ENCODE peak calls at places on chromosomes 6 and 20, in ten cellular contexts. A is astrocyte; X is EL; Q is skeletal muscle cell; H is activated T-helper 1 cell treated with anti-CD3 and anti-CD28 coated beads, Interleukin-12 subunit alpha, Interleukin-12 subunit beta, Interleukin-2, Interleukin-4 antibody, amounts not matched to agents 30 ng/mL and 10 ng/mL and 1 ng/mL, durations not matched to agents 14 hours and 24 hours and 36 hours; C is kidney glomerular epithelial cell; D is neural progenitor cell; V is A172; E is GM10248; W is NCI-H1092 treated with DMSO at 0.1 percent for 48 hours. O is an unnamed sample.

GRCh38 chr20:63230800-63231268 is 4.9 kb upstream of the BIRC7 start:
- DNase-seq in A (peak), X (peak), Q (peak), H (no peak), C (peak), D (peak), V (no peak), E (no peak), W (peak), O (no peak)

GRCh38 chr6:45423111-45423900 is 45.6 kb upstream of the SUPT3H start:
- DNase-seq in A (no peak), X (peak), Q (no peak), H (peak), C (no peak), D (peak), V (no peak), E (peak), W (no peak), O (peak)

GRCh38 chr20:34709044-34709835 is 5.1 kb downstream of the TP53INP2 start:
- DNase-seq in A (peak), X (peak), Q (peak), H (peak), C (peak), D (peak), V (no peak), E (peak), W (peak), O (peak)

GRCh38 chr6:97305676-97306075 is 22.7 kb upstream of the MMS22L start:
- DNase-seq in A (no peak), X (no peak), Q (no peak), H (no peak), C (no peak), D (peak), V (no peak), E (no peak), W (no peak), O (no peak)

GRCh38 chr20:50191065-50191565 is 485 bp downstream of the CEBPB start:
- DNase-seq in A (no peak), X (peak), Q (no peak), H (peak), C (peak), D (no peak), V (no peak), E (no peak), W (peak), O (peak)

GRCh38 chr6:14981960-14982359 is 263.9 kb upstream of the JARID2 start:
- DNase-seq in A (no peak), X (no peak), Q (no peak), H (no peak), C (no peak), D (no peak), V (no peak), E (no peak), W (no peak), O (no peak)

GRCh38 chr6:154041001-154041400 is 2.0 kb downstream of the OPRM1 start:
- DNase-seq in A (no peak), X (no peak), Q (no peak), H (no peak), C (no peak), D (no peak), V (no peak), E (no peak), W (no peak), O (no peak)

GRCh38 chr6:2843138-2843740 is 1.6 kb upstream of the SERPINB1 start:
- DNase-seq in A (peak), X (no peak), Q (no peak), H (no peak), C (no peak), D (no peak), V (no peak), E (no peak), W (no peak), O (no peak)

GRCh38 chr20:1369970-1370369 is 22.9 kb downstream of the FKBP1A start:
- DNase-seq in A (no peak), X (no peak), Q (no peak), H (no peak), C (no peak), D (no peak), V (no peak), E (no peak), W (no peak), O (no peak)

GRCh38 chr20:48049631-48050030 is 264.4 kb upstream of the SULF2 start:
- DNase-seq in A (no peak), X (no peak), Q (no peak), H (no peak), C (no peak), D (no peak), V (no peak), E (no peak), W (peak), O (no peak)

GRCh38 chr6:129863664-129864063 is 2.5 kb upstream of the TMEM244 start:
- DNase-seq in A (peak), X (peak), Q (no peak), H (no peak), C (peak), D (no peak), V (peak), E (no peak), W (no peak), O (peak)

GRCh38 chr6:19427548-19427947 is 409.6 kb upstream of the ID4 start:
- DNase-seq in A (no peak), X (no peak), Q (no peak), H (no peak), C (no peak), D (no peak), V (no peak), E (no peak), W (no peak), O (no peak)

GRCh38 chr6:110712238-110712637 is 103.0 kb downstream of the CDK19 start:
- DNase-seq in A (no peak), X (no peak), Q (no peak), H (no peak), C (no peak), D (no peak), V (no peak), E (no peak), W (no peak), O (no peak)

GRCh38 chr20:50561379-50562078 is 51.3 kb downstream of the PTPN1 start:
- DNase-seq in A (peak), X (peak), Q (peak), H (peak), C (peak), D (no peak), V (peak), E (no peak), W (no peak), O (peak)

GRCh38 chr20:57133926-57134650 is 132.4 kb downstream of the BMP7 start:
- DNase-seq in A (no peak), X (peak), Q (no peak), H (no peak), C (no peak), D (no peak), V (no peak), E (no peak), W (no peak), O (no peak)

GRCh38 chr20:17443326-17443858 is 87.8 kb downstream of the BFSP1 start:
- DNase-seq in A (no peak), X (no peak), Q (no peak), H (no peak), C (no peak), D (no peak), V (no peak), E (no peak), W (no peak), O (no peak)

GRCh38 chr20:22303523-22303922 is 280.8 kb downstream of the FOXA2 start:
- DNase-seq in A (no peak), X (no peak), Q (no peak), H (no peak), C (no peak), D (peak), V (peak), E (no peak), W (no peak), O (peak)

GRCh38 chr20:53133628-53134027 is 161.5 kb downstream of the TSHZ2 start:
- DNase-seq in A (no peak), X (no peak), Q (no peak), H (no peak), C (no peak), D (no peak), V (no peak), E (no peak), W (no peak), O (no peak)

GRCh38 chr6:146915671-146916127 is 288.5 kb upstream of the STXBP5 start:
- DNase-seq in A (peak), X (peak), Q (no peak), H (no peak), C (peak), D (no peak), V (peak), E (no peak), W (no peak), O (peak)

GRCh38 chr6:158841358-158841757 is 22.2 kb upstream of the EZR start:
- DNase-seq in A (no peak), X (no peak), Q (no peak), H (no peak), C (no peak), D (no peak), V (no peak), E (no peak), W (no peak), O (no peak)

GRCh38 chr6:106511274-106512047 is 117.8 kb downstream of the RTN4IP1 start:
- DNase-seq in A (peak), X (peak), Q (no peak), H (no peak), C (peak), D (peak), V (peak), E (peak), W (no peak), O (peak)

GRCh38 chr6:30883743-30884520 is at the start of gene DDR1:
- DNase-seq in A (peak), X (peak), Q (no peak), H (no peak), C (peak), D (peak), V (peak), E (peak), W (peak), O (peak)

GRCh38 chr6:34460796-34461507 is 4.9 kb upstream of the PACSIN1 start:
- DNase-seq in A (no peak), X (peak), Q (no peak), H (no peak), C (no peak), D (no peak), V (peak), E (no peak), W (no peak), O (no peak)

GRCh38 chr6:1381397-1382330 is 7.7 kb upstream of the FOXF2 start:
- DNase-seq in A (no peak), X (peak), Q (no peak), H (peak), C (no peak), D (peak), V (peak), E (peak), W (no peak), O (peak)

GRCh38 chr20:39298116-39298515 is 336.0 kb downstream of the DHX35 start:
- DNase-seq in A (no peak), X (no peak), Q (no peak), H (no peak), C (no peak), D (no peak), V (no peak), E (no peak), W (no peak), O (no peak)

GRCh38 chr20:43003318-43003928 is 186.3 kb downstream of the PTPRT start:
- DNase-seq in A (no peak), X (no peak), Q (no peak), H (no peak), C (no peak), D (no peak), V (no peak), E (no peak), W (no peak), O (no peak)

GRCh38 chr6:41374618-41375590 is 39.5 kb downstream of the NCR2 start:
- DNase-seq in A (no peak), X (no peak), Q (no peak), H (no peak), C (no peak), D (peak), V (no peak), E (no peak), W (no peak), O (no peak)

GRCh38 chr6:1215023-1215422 is 96.9 kb upstream of the FOXQ1 start:
- DNase-seq in A (no peak), X (no peak), Q (no peak), H (no peak), C (no peak), D (no peak), V (no peak), E (no peak), W (no peak), O (no peak)

GRCh38 chr20:21609221-21609620 is 95.4 kb upstream of the NKX2-2 start:
- DNase-seq in A (no peak), X (peak), Q (no peak), H (no peak), C (no peak), D (no peak), V (peak), E (no peak), W (no peak), O (no peak)

GRCh38 chr6:80608881-80609280 is 502.4 kb downstream of the BCKDHB start:
- DNase-seq in A (peak), X (peak), Q (peak), H (no peak), C (no peak), D (no peak), V (no peak), E (no peak), W (no peak), O (no peak)

GRCh38 chr20:34538671-34539123 is 19.8 kb upstream of the MAP1LC3A start:
- DNase-seq in A (no peak), X (peak), Q (no peak), H (peak), C (no peak), D (peak), V (peak), E (peak), W (peak), O (peak)

GRCh38 chr20:24952376-24953203 is 3.5 kb downstream of the CST7 start:
- DNase-seq in A (no peak), X (no peak), Q (no peak), H (no peak), C (no peak), D (no peak), V (no peak), E (no peak), W (no peak), O (no peak)

GRCh38 chr6:169269180-169270076 is 15.8 kb upstream of the THBS2 start:
- DNase-seq in A (peak), X (no peak), Q (no peak), H (no peak), C (no peak), D (no peak), V (no peak), E (no peak), W (no peak), O (no peak)